ENCODE peak calls at places on chromosomes 6 and 20, in eight cellular contexts. One of them, this sample, is unnamed.

GRCh38 chr20:5191829-5192569 is 65.2 kb downstream of the CDS2 start:
- DNase-seq in sciatic nerve: no peak
- DNase-seq in heart right ventricle: no peak
- DNase-seq in HT1080: peak; percentile 74
- DNase-seq in substantia nigra: no peak
- DNase-seq in HEK293T: peak; percentile 71
- DNase-seq in HuH-7: peak; percentile 91
- DNase-seq in hypothalamus: no peak
- DNase-seq in this sample: peak; percentile 78

GRCh38 chr20:8428988-8429387 is 296.9 kb downstream of the PLCB1 start:
- DNase-seq in sciatic nerve: no peak
- DNase-seq in heart right ventricle: no peak
- DNase-seq in HT1080: no peak
- DNase-seq in substantia nigra: no peak
- DNase-seq in HEK293T: no peak
- DNase-seq in HuH-7: no peak
- DNase-seq in hypothalamus: no peak
- DNase-seq in this sample: no peak

GRCh38 chr6:42702200-42702599 is 20.2 kb downstream of the PRPH2 start:
- DNase-seq in sciatic nerve: no peak
- DNase-seq in heart right ventricle: no peak
- DNase-seq in HT1080: peak; percentile 94
- DNase-seq in substantia nigra: no peak
- DNase-seq in HEK293T: no peak
- DNase-seq in HuH-7: no peak
- DNase-seq in hypothalamus: no peak
- DNase-seq in this sample: peak; percentile 92

GRCh38 chr6:64254558-64254957 is 619.0 kb downstream of the PHF3 start:
- DNase-seq in sciatic nerve: no peak
- DNase-seq in heart right ventricle: no peak
- DNase-seq in HT1080: no peak
- DNase-seq in substantia nigra: no peak
- DNase-seq in HEK293T: no peak
- DNase-seq in HuH-7: no peak
- DNase-seq in hypothalamus: no peak
- DNase-seq in this sample: no peak

GRCh38 chr20:56945901-56946300 is 316.8 kb downstream of the TFAP2C start:
- DNase-seq in sciatic nerve: no peak
- DNase-seq in heart right ventricle: no peak
- DNase-seq in HT1080: no peak
- DNase-seq in substantia nigra: no peak
- DNase-seq in HEK293T: no peak
- DNase-seq in HuH-7: no peak
- DNase-seq in hypothalamus: no peak
- DNase-seq in this sample: no peak

GRCh38 chr20:56826306-56826970 is 197.3 kb downstream of the TFAP2C start:
- DNase-seq in sciatic nerve: no peak
- DNase-seq in heart right ventricle: no peak
- DNase-seq in HT1080: no peak
- DNase-seq in substantia nigra: no peak
- DNase-seq in HEK293T: no peak
- DNase-seq in HuH-7: no peak
- DNase-seq in hypothalamus: no peak
- DNase-seq in this sample: peak; percentile 28

GRCh38 chr6:129432738-129433137 is 277.2 kb downstream of the ARHGAP18 start:
- DNase-seq in sciatic nerve: no peak
- DNase-seq in heart right ventricle: no peak
- DNase-seq in HT1080: peak; percentile 40
- DNase-seq in substantia nigra: no peak
- DNase-seq in HEK293T: peak; percentile 43
- DNase-seq in HuH-7: peak; percentile 31
- DNase-seq in hypothalamus: no peak
- DNase-seq in this sample: peak; percentile 51

GRCh38 chr6:128659878-128660622 is 139.7 kb upstream of the PTPRK start:
- DNase-seq in sciatic nerve: no peak
- DNase-seq in heart right ventricle: no peak
- DNase-seq in HT1080: no peak
- DNase-seq in substantia nigra: no peak
- DNase-seq in HEK293T: no peak
- DNase-seq in HuH-7: no peak
- DNase-seq in hypothalamus: no peak
- DNase-seq in this sample: peak; percentile 40

GRCh38 chr6:22062807-22063408 is 233.9 kb downstream of the PRL start:
- DNase-seq in sciatic nerve: no peak
- DNase-seq in heart right ventricle: no peak
- DNase-seq in HT1080: no peak
- DNase-seq in substantia nigra: no peak
- DNase-seq in HEK293T: no peak
- DNase-seq in HuH-7: no peak
- DNase-seq in hypothalamus: no peak
- DNase-seq in this sample: no peak

GRCh38 chr6:105676837-105677236 is 274.0 kb upstream of the PREP start:
- DNase-seq in sciatic nerve: no peak
- DNase-seq in heart right ventricle: no peak
- DNase-seq in HT1080: no peak
- DNase-seq in substantia nigra: no peak
- DNase-seq in HEK293T: no peak
- DNase-seq in HuH-7: no peak
- DNase-seq in hypothalamus: no peak
- DNase-seq in this sample: no peak

GRCh38 chr20:30816182-30816645 is 441.2 kb upstream of the DEFB115 start:
- DNase-seq in sciatic nerve: no peak
- DNase-seq in heart right ventricle: peak; percentile 52
- DNase-seq in HT1080: peak; percentile 54
- DNase-seq in substantia nigra: no peak
- DNase-seq in HEK293T: no peak
- DNase-seq in HuH-7: no peak
- DNase-seq in hypothalamus: no peak
- DNase-seq in this sample: no peak

GRCh38 chr6:109927052-109927451 is 51.1 kb upstream of the GPR6 start:
- DNase-seq in sciatic nerve: no peak
- DNase-seq in heart right ventricle: no peak
- DNase-seq in HT1080: no peak
- DNase-seq in substantia nigra: no peak
- DNase-seq in HEK293T: no peak
- DNase-seq in HuH-7: no peak
- DNase-seq in hypothalamus: no peak
- DNase-seq in this sample: no peak

GRCh38 chr20:60095456-60095855 is 137.2 kb downstream of the CDH26 start:
- DNase-seq in sciatic nerve: no peak
- DNase-seq in heart right ventricle: no peak
- DNase-seq in HT1080: no peak
- DNase-seq in substantia nigra: no peak
- DNase-seq in HEK293T: no peak
- DNase-seq in HuH-7: no peak
- DNase-seq in hypothalamus: no peak
- DNase-seq in this sample: no peak

GRCh38 chr20:25018425-25018824 is 25.9 kb upstream of the APMAP start:
- DNase-seq in sciatic nerve: peak; percentile 6
- DNase-seq in heart right ventricle: no peak
- DNase-seq in HT1080: no peak
- DNase-seq in substantia nigra: no peak
- DNase-seq in HEK293T: no peak
- DNase-seq in HuH-7: no peak
- DNase-seq in hypothalamus: no peak
- DNase-seq in this sample: no peak

GRCh38 chr20:56223352-56223751 is 25.2 kb upstream of the MC3R start:
- DNase-seq in sciatic nerve: no peak
- DNase-seq in heart right ventricle: no peak
- DNase-seq in HT1080: peak; percentile 22
- DNase-seq in substantia nigra: no peak
- DNase-seq in HEK293T: no peak
- DNase-seq in HuH-7: no peak
- DNase-seq in hypothalamus: no peak
- DNase-seq in this sample: no peak

GRCh38 chr6:131995924-131996323 is 44.8 kb upstream of the CCN2 start:
- DNase-seq in sciatic nerve: no peak
- DNase-seq in heart right ventricle: no peak
- DNase-seq in HT1080: peak; percentile 92
- DNase-seq in substantia nigra: no peak
- DNase-seq in HEK293T: no peak
- DNase-seq in HuH-7: no peak
- DNase-seq in hypothalamus: no peak
- DNase-seq in this sample: peak; percentile 96

GRCh38 chr6:127464881-127465459 is 5.8 kb upstream of the KIAA0408 start:
- DNase-seq in sciatic nerve: peak; percentile 86
- DNase-seq in heart right ventricle: peak; percentile 24
- DNase-seq in HT1080: peak; percentile 46
- DNase-seq in substantia nigra: no peak
- DNase-seq in HEK293T: peak; percentile 74
- DNase-seq in HuH-7: peak; percentile 67
- DNase-seq in hypothalamus: peak; percentile 11
- DNase-seq in this sample: peak; percentile 80